ENCODE peak calls at places on chromosomes 5 and 9, in eight cellular contexts. X is AG09309, V is PC-3, K is lower lobe of right lung, Z is coronary artery, M is tibial nerve, B is fibroblast of pulmonary artery, S is PC-9. A is an unnamed sample.

GRCh38 chr9:87115790-87116189 is 168.5 kb upstream of the GAS1 start:
- DNase-seq in X (no peak), V (no peak), K (no peak), Z (no peak), M (no peak), B (no peak), S (no peak), A (no peak)

GRCh38 chr9:78354324-78354973 is 57.5 kb downstream of the PSAT1 start:
- DNase-seq in X (no peak), V (peak; percentile 18), K (no peak), Z (no peak), M (no peak), B (no peak), S (no peak), A (no peak)

GRCh38 chr9:130421154-130421801 is 23.5 kb upstream of the ASS1 start:
- DNase-seq in X (no peak), V (no peak), K (no peak), Z (no peak), M (no peak), B (no peak), S (no peak), A (no peak)

GRCh38 chr5:108786806-108787483 is 39.2 kb downstream of the FER start:
- DNase-seq in X (no peak), V (no peak), K (no peak), Z (no peak), M (no peak), B (no peak), S (no peak), A (no peak)

GRCh38 chr9:10869687-10870086 is 256.9 kb upstream of the PTPRD start:
- DNase-seq in X (no peak), V (no peak), K (no peak), Z (no peak), M (no peak), B (no peak), S (no peak), A (no peak)

GRCh38 chr9:88197016-88197415 is 58.7 kb upstream of the SPATA31C2 start:
- DNase-seq in X (peak; percentile 39), V (peak; percentile 53), K (no peak), Z (no peak), M (peak; percentile 33), B (peak; percentile 60), S (peak; percentile 66), A (peak; percentile 76)

GRCh38 chr5:178120661-178121357 is 7.5 kb downstream of the N4BP3 start:
- DNase-seq in X (no peak), V (peak; percentile 96), K (peak; percentile 85), Z (no peak), M (peak; percentile 21), B (peak; percentile 74), S (peak; percentile 46), A (peak; percentile 33)

GRCh38 chr5:58188287-58188651 is 271.6 kb downstream of the PLK2 start:
- DNase-seq in X (peak; percentile 60), V (peak; percentile 84), K (no peak), Z (no peak), M (no peak), B (peak; percentile 54), S (peak; percentile 99), A (peak; percentile 16)

GRCh38 chr9:87119328-87119881 is 172.1 kb upstream of the GAS1 start:
- DNase-seq in X (peak; percentile 60), V (peak; percentile 3), K (no peak), Z (no peak), M (no peak), B (peak; percentile 90), S (peak; percentile 62), A (peak; percentile 73)

GRCh38 chr9:87276327-87276841 is 221.3 kb upstream of the DAPK1 start:
- DNase-seq in X (peak; percentile 85), V (no peak), K (no peak), Z (no peak), M (no peak), B (peak; percentile 81), S (no peak), A (peak; percentile 80)

GRCh38 chr9:33289501-33289900 is 815 bp upstream of the NFX1 start:
- DNase-seq in X (no peak), V (no peak), K (peak; percentile 48), Z (no peak), M (no peak), B (peak; percentile 11), S (no peak), A (no peak)

GRCh38 chr9:134853893-134854292 is 26.7 kb upstream of the FCN2 start:
- DNase-seq in X (no peak), V (no peak), K (no peak), Z (no peak), M (no peak), B (no peak), S (no peak), A (no peak)

GRCh38 chr5:73280821-73281746 is 108.1 kb downstream of the TMEM174 start:
- DNase-seq in X (no peak), V (peak; percentile 74), K (no peak), Z (no peak), M (no peak), B (peak; percentile 74), S (peak; percentile 79), A (peak; percentile 77)

GRCh38 chr5:56833325-56833724 is 18.0 kb downstream of the MAP3K1 start:
- DNase-seq in X (no peak), V (no peak), K (no peak), Z (no peak), M (no peak), B (no peak), S (peak; percentile 30), A (no peak)

GRCh38 chr5:56827923-56828322 is 12.6 kb downstream of the MAP3K1 start:
- DNase-seq in X (no peak), V (no peak), K (no peak), Z (no peak), M (no peak), B (no peak), S (peak; percentile 21), A (no peak)

GRCh38 chr5:56825222-56825824 is 10.0 kb downstream of the MAP3K1 start:
- DNase-seq in X (no peak), V (no peak), K (no peak), Z (no peak), M (no peak), B (no peak), S (peak; percentile 34), A (no peak)

GRCh38 chr5:56827043-56827442 is 11.7 kb downstream of the MAP3K1 start:
- DNase-seq in X (no peak), V (no peak), K (no peak), Z (no peak), M (no peak), B (no peak), S (peak; percentile 38), A (no peak)

DNA sequence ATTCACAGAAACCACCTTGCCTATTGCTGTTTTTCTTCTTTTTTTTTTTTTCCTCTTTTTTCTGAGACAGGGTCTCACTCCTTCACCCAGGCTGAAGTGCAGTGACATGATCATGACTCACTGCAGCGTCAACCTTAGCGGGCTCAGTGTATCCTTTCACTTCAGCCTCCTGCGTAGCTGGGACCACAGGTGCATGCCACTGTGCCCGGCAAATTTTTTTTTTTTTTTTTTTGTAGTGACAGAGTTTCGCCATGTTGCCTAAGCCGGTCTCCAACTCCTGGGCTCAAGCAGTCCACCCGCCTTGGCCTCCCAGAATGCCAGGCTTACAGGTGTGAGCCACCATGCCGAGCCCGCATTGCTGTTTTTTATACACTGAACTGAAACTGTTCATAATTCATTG is 13.8 kb downstream of the MAP3K1 start:
- DNase-seq in X (no peak), V (peak; percentile 79), K (no peak), Z (no peak), M (no peak), B (no peak), S (peak; percentile 83), A (no peak)
- H3K4me3 ChIP-seq in X (no peak overlapping the region), V (peak overlapping the region; percentile 6), K (no peak overlapping the region), Z (no peak overlapping the region), M (no peak overlapping the region), B (no peak overlapping the region), S (peak overlapping the region; percentile 38), A (no peak overlapping the region)

GRCh38 chr5:151406322-151406947 is 41.0 kb upstream of the SLC36A1 start:
- DNase-seq in X (no peak), V (peak; percentile 40), K (no peak), Z (no peak), M (no peak), B (peak; percentile 6), S (no peak), A (no peak)
- TF ChIP-seq CTCF in X (peak; percentile 59), V (peak; percentile 76), K (peak; percentile 39), Z (peak; percentile 17), M (peak; percentile 17), B (peak; percentile 56), S (peak; percentile 67), A (peak; percentile 37)

GRCh38 chr5:40685952-40686351 is 6.2 kb downstream of the PTGER4 start:
- DNase-seq in X (no peak), V (no peak), K (no peak), Z (no peak), M (no peak), B (no peak), S (no peak), A (no peak)

GRCh38 chr5:40689442-40689841 is 9.7 kb downstream of the PTGER4 start:
- DNase-seq in X (peak; percentile 84), V (peak; percentile 99), K (no peak), Z (no peak), M (no peak), B (peak; percentile 96), S (peak; percentile 93), A (peak; percentile 97)

GRCh38 chr5:40685191-40685590 is 5.5 kb downstream of the PTGER4 start:
- DNase-seq in X (no peak), V (peak; percentile 53), K (no peak), Z (no peak), M (no peak), B (no peak), S (no peak), A (no peak)

GRCh38 chr5:40688127-40688756 is 8.5 kb downstream of the PTGER4 start:
- DNase-seq in X (no peak), V (peak; percentile 97), K (peak; percentile 74), Z (peak; percentile 81), M (peak; percentile 69), B (peak; percentile 93), S (peak; percentile 80), A (peak; percentile 86)

DNA sequence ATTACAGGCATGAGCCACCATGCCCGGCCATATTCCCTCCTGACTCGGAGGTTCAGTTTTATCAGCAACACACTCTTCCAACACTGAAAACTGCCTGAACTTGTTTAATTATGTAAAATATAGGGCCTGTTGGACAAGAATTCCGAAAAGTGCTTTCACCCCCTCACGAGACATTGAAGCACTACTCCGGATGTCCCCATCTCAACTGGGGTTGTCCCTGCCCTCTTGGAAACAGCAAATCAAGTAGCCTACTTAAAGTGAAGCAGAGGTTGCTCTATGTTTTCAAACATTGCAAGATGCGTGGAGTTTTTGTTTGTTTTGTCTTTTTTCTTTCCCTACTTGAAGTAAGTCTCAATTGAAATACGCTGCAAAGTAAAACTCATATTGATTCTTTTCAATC is 7.6 kb downstream of the PTGER4 start:
- DNase-seq in X (no peak), V (no peak), K (no peak), Z (no peak), M (no peak), B (no peak), S (no peak), A (no peak)
- H3K4me3 ChIP-seq in X (no peak overlapping the region), V (no peak overlapping the region), K (peak overlapping the region; percentile 82), Z (no peak overlapping the region), M (no peak overlapping the region), B (no peak overlapping the region), S (no peak overlapping the region), A (no peak overlapping the region)

DNA sequence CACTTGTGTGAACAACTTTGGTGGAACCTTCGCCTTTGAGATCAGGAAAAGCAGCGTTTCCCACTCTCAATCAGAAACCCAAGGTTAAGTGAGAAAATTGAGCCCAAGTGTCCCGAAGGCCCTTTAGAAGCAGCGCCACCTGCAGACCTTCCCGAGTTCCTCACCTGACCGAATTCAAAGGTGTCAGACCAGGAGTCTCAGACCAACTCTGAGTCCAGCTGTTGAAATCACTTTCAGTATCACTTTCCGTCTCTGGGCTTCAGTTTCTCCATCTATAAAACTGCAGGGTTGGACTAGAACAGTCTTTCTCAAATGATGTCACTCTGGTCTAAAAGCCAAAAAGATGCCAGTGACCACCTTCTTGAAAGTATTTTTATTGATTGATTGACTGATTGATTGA is 31.7 kb upstream of the GRHPR start:
- DNase-seq in X (no peak), V (peak; percentile 17), K (no peak), Z (no peak), M (no peak), B (peak; percentile 18), S (no peak), A (no peak)
- TF ChIP-seq CTCF in X (peak; percentile 19), V (peak; percentile 51), K (peak; percentile 31), Z (no peak), M (no peak), B (peak; percentile 36), S (peak; percentile 46), A (peak; percentile 39)